ENCODE peak calls at places on chromosomes 12 and 14, in nine cellular contexts. H is esophagus muscularis mucosa, R is B cell, N is foreskin fibroblast, A is left lung, P is tibial artery, Q is nephron progenitor cell, D is HFFc6, T is transverse colon. K is an unnamed sample.

GRCh38 chr12:56007148-56007891 is 10.2 kb downstream of the SUOX start:
- DNase-seq in H (peak; percentile 94), R (peak; percentile 76), N (peak; percentile 94), A (peak; percentile 90), P (peak; percentile 78), Q (peak; percentile 92), D (peak; percentile 77), T (peak; percentile 88), K (peak; percentile 85)

GRCh38 chr12:128069359-128069997 is 197.5 kb upstream of the TMEM132C start:
- DNase-seq in H (no peak), R (peak; percentile 15), N (peak; percentile 69), A (no peak), P (no peak), Q (peak; percentile 61), D (peak; percentile 16), T (peak; percentile 63), K (peak; percentile 50)

GRCh38 chr14:71852201-71852600 is 80.0 kb upstream of the RGS6 start:
- DNase-seq in H (no peak), R (no peak), N (no peak), A (no peak), P (no peak), Q (no peak), D (no peak), T (no peak), K (no peak)

GRCh38 chr12:119236372-119236771 is 57.6 kb downstream of the HSPB8 start:
- DNase-seq in H (no peak), R (no peak), N (no peak), A (no peak), P (no peak), Q (no peak), D (no peak), T (no peak), K (no peak)

GRCh38 chr12:95848575-95849388 is 10.0 kb upstream of the SNRPF start:
- DNase-seq in H (no peak), R (no peak), N (peak; percentile 74), A (no peak), P (no peak), Q (no peak), D (peak; percentile 38), T (peak; percentile 14), K (peak; percentile 23)

GRCh38 chr12:25082628-25083027 is 112.3 kb downstream of the DNAI7 start:
- DNase-seq in H (no peak), R (no peak), N (no peak), A (no peak), P (no peak), Q (no peak), D (no peak), T (no peak), K (no peak)

GRCh38 chr12:116456307-116456641 is 102.9 kb upstream of the MAP1LC3B2 start:
- DNase-seq in H (no peak), R (no peak), N (no peak), A (no peak), P (no peak), Q (no peak), D (no peak), T (no peak), K (no peak)

GRCh38 chr14:22849212-22849819 is 12.9 kb downstream of the MMP14 start:
- DNase-seq in H (no peak), R (no peak), N (peak; percentile 90), A (peak; percentile 61), P (peak; percentile 90), Q (no peak), D (no peak), T (peak; percentile 29), K (no peak)

GRCh38 chr14:69755299-69755698 is 11.6 kb upstream of the SRSF5 start:
- DNase-seq in H (no peak), R (no peak), N (no peak), A (no peak), P (no peak), Q (no peak), D (no peak), T (peak; percentile 31), K (no peak)

GRCh38 chr12:48454675-48455074 is 17.7 kb upstream of the ANP32D start:
- DNase-seq in H (no peak), R (no peak), N (peak; percentile 10), A (no peak), P (no peak), Q (no peak), D (peak; percentile 47), T (no peak), K (no peak)

GRCh38 chr12:11810160-11810559 is 160.7 kb downstream of the ETV6 start:
- DNase-seq in H (no peak), R (peak; percentile 23), N (no peak), A (no peak), P (no peak), Q (no peak), D (no peak), T (no peak), K (no peak)

GRCh38 chr12:104567832-104568490 is 111.2 kb downstream of the CHST11 start:
- DNase-seq in H (no peak), R (no peak), N (no peak), A (no peak), P (no peak), Q (no peak), D (no peak), T (no peak), K (peak; percentile 20)

GRCh38 chr14:31529053-31529452 is 32.2 kb upstream of the NUBPL start:
- DNase-seq in H (no peak), R (no peak), N (no peak), A (no peak), P (no peak), Q (no peak), D (no peak), T (no peak), K (no peak)

GRCh38 chr12:59122784-59123183 is 202.5 kb upstream of the LRIG3 start:
- DNase-seq in H (no peak), R (no peak), N (peak; percentile 13), A (no peak), P (no peak), Q (no peak), D (no peak), T (no peak), K (no peak)

GRCh38 chr12:87827638-87828264 is 201.4 kb downstream of the C12orf50 start:
- DNase-seq in H (no peak), R (no peak), N (peak; percentile 54), A (no peak), P (no peak), Q (no peak), D (no peak), T (no peak), K (no peak)

GRCh38 chr12:33605776-33606175 is 166.2 kb upstream of the SYT10 start:
- DNase-seq in H (no peak), R (no peak), N (no peak), A (no peak), P (no peak), Q (no peak), D (no peak), T (no peak), K (no peak)

GRCh38 chr12:53219956-53220856 is 11.8 kb downstream of the RARG start:
- DNase-seq in H (no peak), R (peak; percentile 84), N (peak; percentile 94), A (peak; percentile 72), P (peak; percentile 72), Q (peak; percentile 69), D (peak; percentile 71), T (peak; percentile 77), K (peak; percentile 95)

GRCh38 chr12:53223006-53223305 is 9.1 kb downstream of the RARG start:
- DNase-seq in H (no peak), R (no peak), N (peak; percentile 56), A (no peak), P (no peak), Q (no peak), D (no peak), T (no peak), K (no peak)

GRCh38 chr12:53222170-53223005 is 9.6 kb downstream of the RARG start:
- DNase-seq in H (no peak), R (no peak), N (peak; percentile 80), A (no peak), P (no peak), Q (no peak), D (no peak), T (no peak), K (peak; percentile 47)

GRCh38 chr12:53220857-53221202 is 11.2 kb downstream of the RARG start:
- DNase-seq in H (peak; percentile 97), R (peak; percentile 94), N (peak; percentile 99), A (peak; percentile 95), P (peak; percentile 88), Q (peak; percentile 94), D (peak; percentile 87), T (peak; percentile 92), K (peak; percentile 92)

DNA sequence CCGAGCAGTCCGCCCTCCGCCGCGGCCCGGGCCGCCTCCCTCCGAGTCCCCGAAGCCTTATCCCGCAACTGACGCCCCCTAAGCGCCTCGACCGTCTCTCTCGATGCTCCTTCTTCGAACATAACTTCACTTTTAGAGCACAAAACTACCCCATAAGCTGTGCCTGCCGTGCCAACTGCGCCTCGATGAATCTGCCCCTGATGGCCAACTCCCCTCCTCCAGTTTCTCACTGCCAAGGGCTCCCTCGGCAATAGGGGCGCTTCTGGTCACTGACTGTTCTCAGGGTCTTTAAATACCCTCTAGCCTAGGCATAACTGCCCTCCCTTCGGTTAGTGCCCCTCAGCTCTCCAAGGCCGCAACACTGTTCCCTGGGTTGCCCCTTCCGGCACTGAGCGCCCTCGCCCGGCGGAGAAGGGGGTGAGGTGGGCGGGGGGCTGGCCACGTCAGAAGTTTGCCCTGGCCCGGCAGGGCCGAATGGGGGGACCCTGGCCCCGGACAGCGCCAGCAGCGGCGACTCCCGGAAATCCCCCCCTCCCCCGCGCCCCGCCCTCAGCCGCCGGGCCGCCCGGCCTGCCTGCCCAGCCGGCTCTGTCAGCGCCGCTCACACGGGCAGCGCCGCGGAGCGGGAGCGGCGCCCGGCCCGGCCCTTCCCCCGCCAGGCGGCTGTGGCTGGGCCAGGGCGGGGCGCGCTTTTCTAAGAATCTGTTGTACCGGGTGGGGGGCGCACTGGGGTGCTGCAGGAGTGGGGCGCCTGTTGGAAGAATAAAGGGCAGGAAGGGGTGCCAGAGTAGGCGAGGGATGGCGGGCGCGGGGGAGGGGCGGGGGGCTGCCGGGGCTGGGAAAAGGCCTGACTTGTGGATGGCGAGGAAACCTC is 10.6 kb downstream of the RARG start:
- DNase-seq in H (no peak), R (peak; percentile 75), N (peak; percentile 85), A (peak; percentile 85), P (peak; percentile 55), Q (peak; percentile 86), D (no peak), T (peak; percentile 82), K (peak; percentile 66)
- TF ChIP-seq CTCF in H (peak; percentile 14), R (peak; percentile 19), N (no peak), A (no peak), P (no peak), Q (no peak), D (peak; percentile 54), T (no peak), K (no peak)

GRCh38 chr14:106268013-106268727 is 741.8 kb downstream of the TMEM121 start:
- DNase-seq in H (no peak), R (peak; percentile 86), N (no peak), A (no peak), P (no peak), Q (no peak), D (no peak), T (peak; percentile 48), K (peak; percentile 85)
- TF ChIP-seq CTCF in H (no peak), R (peak; percentile 62), N (no peak), A (no peak), P (no peak), Q (no peak), D (no peak), T (no peak), K (no peak)

GRCh38 chr12:108190529-108190928 is 61.4 kb downstream of the WSCD2 start:
- DNase-seq in H (no peak), R (no peak), N (no peak), A (no peak), P (no peak), Q (no peak), D (no peak), T (no peak), K (no peak)
- TF ChIP-seq CTCF in H (peak; percentile 20), R (no peak), N (no peak), A (no peak), P (no peak), Q (no peak), D (no peak), T (no peak), K (no peak)

GRCh38 chr12:126369487-126370463 is 1304.5 kb downstream of the AACS start:
- DNase-seq in H (no peak), R (no peak), N (peak; percentile 63), A (no peak), P (no peak), Q (no peak), D (peak; percentile 44), T (no peak), K (no peak)
- TF ChIP-seq CTCF in H (no peak), R (no peak), N (no peak), A (no peak), P (no peak), Q (no peak), D (peak; percentile 46), T (no peak), K (no peak)

K was measured in activated CD8-positive, alpha-beta T cell treated with anti-CD3 and anti-CD28 coated beads for 36 hours.